ENCODE peak calls at places on chromosomes 12 and 14, in eight cellular contexts. One of them, this sample, is unnamed. For H3K4me1, the result is how much of the 10 kb centered on the place peaks cover.

GRCh38 chr14:67395876-67396189 is 16.1 kb downstream of the PLEK2 start:
- DNase-seq in neuronal stem cell: no peak
- DNase-seq in right lobe of liver: no peak
- DNase-seq in GM23248: peak
- DNase-seq in Panc1: no peak
- DNase-seq in Caco-2: no peak
- DNase-seq in body of pancreas: no peak
- DNase-seq in heart left ventricle: no peak
- DNase-seq in this sample: no peak

GRCh38 chr12:53750812-53751335 is 905 bp downstream of the CISTR start:
- DNase-seq in Panc1: no peak
- DNase-seq in heart left ventricle: peak
- DNase-seq in GM23248: peak
- DNase-seq in Caco-2: no peak
- DNase-seq in right lobe of liver: no peak
- DNase-seq in neuronal stem cell: no peak
- DNase-seq in body of pancreas: no peak
- DNase-seq in this sample: no peak

GRCh38 chr12:23209793-23210192 is 584.8 kb downstream of the ETNK1 start:
- DNase-seq in body of pancreas: no peak
- DNase-seq in Panc1: no peak
- DNase-seq in Caco-2: no peak
- DNase-seq in neuronal stem cell: no peak
- DNase-seq in heart left ventricle: no peak
- DNase-seq in right lobe of liver: no peak
- DNase-seq in GM23248: peak
- DNase-seq in this sample: no peak

GRCh38 chr12:22256634-22257033 is 77.9 kb downstream of the ST8SIA1 start:
- DNase-seq in body of pancreas: no peak
- DNase-seq in heart left ventricle: no peak
- DNase-seq in Panc1: no peak
- DNase-seq in right lobe of liver: no peak
- DNase-seq in neuronal stem cell: no peak
- DNase-seq in GM23248: no peak
- DNase-seq in Caco-2: no peak
- DNase-seq in this sample: no peak

GRCh38 chr12:122980192-122981035 is at the start of gene ARL6IP4:
- DNase-seq in heart left ventricle: peak
- DNase-seq in GM23248: peak
- DNase-seq in Panc1: no peak
- DNase-seq in neuronal stem cell: peak
- DNase-seq in right lobe of liver: peak
- DNase-seq in body of pancreas: peak
- DNase-seq in Caco-2: no peak
- DNase-seq in this sample: no peak

GRCh38 chr12:14681640-14682039 is 14.8 kb downstream of the GUCY2C start:
- DNase-seq in Caco-2: no peak
- DNase-seq in body of pancreas: no peak
- DNase-seq in GM23248: no peak
- DNase-seq in neuronal stem cell: no peak
- DNase-seq in Panc1: no peak
- DNase-seq in right lobe of liver: no peak
- DNase-seq in heart left ventricle: no peak
- DNase-seq in this sample: no peak

GRCh38 chr12:106138279-106138645 is 492 bp downstream of the NUAK1 start:
- DNase-seq in heart left ventricle: peak
- DNase-seq in Caco-2: no peak
- DNase-seq in GM23248: peak
- DNase-seq in Panc1: no peak
- DNase-seq in body of pancreas: peak
- DNase-seq in neuronal stem cell: no peak
- DNase-seq in right lobe of liver: peak
- DNase-seq in this sample: no peak

GRCh38 chr14:61503167-61503801 is 181.9 kb downstream of the PRKCH start:
- DNase-seq in right lobe of liver: no peak
- DNase-seq in neuronal stem cell: no peak
- DNase-seq in GM23248: no peak
- DNase-seq in heart left ventricle: no peak
- DNase-seq in Panc1: no peak
- DNase-seq in Caco-2: no peak
- DNase-seq in body of pancreas: no peak
- DNase-seq in this sample: no peak

GRCh38 chr12:8157484-8158198 is 826 bp downstream of the ZNF705A start:
- DNase-seq in Caco-2: no peak
- DNase-seq in neuronal stem cell: no peak
- DNase-seq in body of pancreas: no peak
- DNase-seq in right lobe of liver: no peak
- DNase-seq in Panc1: no peak
- DNase-seq in GM23248: no peak
- DNase-seq in heart left ventricle: no peak
- DNase-seq in this sample: no peak

GRCh38 chr12:66132408-66132807 is 1.9 kb upstream of the LLPH start:
- DNase-seq in right lobe of liver: no peak
- DNase-seq in Caco-2: no peak
- DNase-seq in GM23248: peak
- DNase-seq in Panc1: peak
- DNase-seq in neuronal stem cell: no peak
- DNase-seq in heart left ventricle: peak
- DNase-seq in body of pancreas: no peak
- DNase-seq in this sample: no peak

DNA sequence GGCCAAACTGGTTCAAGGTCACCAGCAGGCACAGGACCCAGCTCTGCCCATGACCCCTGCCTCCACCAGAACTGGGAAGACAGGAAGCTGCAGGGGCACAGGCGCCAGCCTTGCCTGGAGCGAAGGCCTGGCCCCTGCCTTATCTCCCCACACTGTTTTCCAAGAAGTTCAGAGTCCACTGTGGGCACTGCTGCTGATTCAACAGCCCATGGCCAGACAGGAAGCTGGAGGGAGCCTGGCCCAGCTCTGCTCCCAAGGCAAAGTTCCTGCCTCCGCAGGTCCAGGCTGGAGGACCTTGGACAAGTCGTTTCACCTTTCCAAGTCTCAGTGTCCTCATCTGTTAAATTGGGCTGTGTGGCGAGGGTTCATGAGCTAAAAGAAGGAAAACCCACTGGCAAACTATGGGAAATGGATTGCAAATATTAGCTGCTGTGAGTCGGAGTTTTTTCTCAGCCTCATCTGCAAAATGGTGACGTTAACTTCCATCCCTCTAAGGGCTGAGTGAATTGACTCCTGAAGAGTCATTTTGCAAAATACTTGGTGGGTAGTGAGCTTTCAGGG is 1.2 kb downstream of the PHETA1 start:
- DNase-seq in heart left ventricle: no peak
- DNase-seq in neuronal stem cell: no peak
- DNase-seq in GM23248: peak
- DNase-seq in Caco-2: peak
- DNase-seq in Panc1: no peak
- DNase-seq in right lobe of liver: peak
- DNase-seq in body of pancreas: peak
- DNase-seq in this sample: no peak
- H3K4me3 ChIP-seq in heart left ventricle: peak
- H3K4me3 ChIP-seq in neuronal stem cell: peak
- H3K4me3 ChIP-seq in GM23248: peak
- H3K4me3 ChIP-seq in Caco-2: peak
- H3K4me3 ChIP-seq in Panc1: peak
- H3K4me3 ChIP-seq in right lobe of liver: peak
- H3K4me3 ChIP-seq in body of pancreas: no peak
- H3K4me3 ChIP-seq in this sample: peak

DNA sequence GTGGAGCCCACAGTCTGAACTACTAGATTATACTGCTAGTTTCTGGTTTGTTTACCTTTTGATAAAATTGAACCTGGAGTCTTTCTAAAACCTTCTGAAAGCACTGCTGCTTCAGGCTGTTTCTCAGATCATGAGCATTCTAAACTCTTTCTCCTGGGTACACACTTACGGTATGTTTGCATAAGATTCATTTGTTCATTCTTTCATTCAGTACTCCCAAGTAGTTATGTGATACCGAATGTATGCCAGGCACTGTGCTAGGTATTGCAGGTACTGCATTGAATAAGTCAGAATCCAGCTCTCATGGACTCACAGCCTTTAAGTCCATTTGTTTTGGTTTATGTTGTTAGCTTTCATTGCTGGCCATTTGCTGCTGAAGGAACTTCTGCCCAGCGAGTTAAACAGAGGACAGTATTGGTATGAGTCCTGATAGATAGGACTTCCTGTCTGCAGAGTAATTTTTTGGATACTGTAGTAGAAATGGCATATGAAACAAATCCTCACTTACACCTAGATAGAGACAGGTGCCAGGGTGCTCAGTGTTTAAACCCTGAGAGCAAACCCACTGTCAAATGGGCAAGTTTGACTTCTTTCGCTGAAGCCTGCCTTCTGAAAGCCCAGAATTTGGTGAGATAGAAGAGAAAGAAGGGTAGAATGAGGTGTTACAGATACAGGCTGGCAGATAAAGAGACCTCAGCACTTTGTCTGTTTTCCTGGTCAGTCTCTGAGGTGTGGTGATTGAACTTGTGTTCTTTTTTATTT is 2.1 kb downstream of the SUSD6 start:
- DNase-seq in body of pancreas: no peak
- DNase-seq in neuronal stem cell: no peak
- DNase-seq in Caco-2: no peak
- DNase-seq in Panc1: no peak
- DNase-seq in heart left ventricle: no peak
- DNase-seq in GM23248: no peak
- DNase-seq in right lobe of liver: no peak
- DNase-seq in this sample: no peak
- H3K4me1 ChIP-seq in body of pancreas: half or more
- H3K4me1 ChIP-seq in neuronal stem cell: under half
- H3K4me1 ChIP-seq in Caco-2: under half
- H3K4me1 ChIP-seq in Panc1: under half
- H3K4me1 ChIP-seq in heart left ventricle: under half
- H3K4me1 ChIP-seq in GM23248: half or more
- H3K4me1 ChIP-seq in right lobe of liver: under half
- H3K4me1 ChIP-seq in this sample: under half

DNA sequence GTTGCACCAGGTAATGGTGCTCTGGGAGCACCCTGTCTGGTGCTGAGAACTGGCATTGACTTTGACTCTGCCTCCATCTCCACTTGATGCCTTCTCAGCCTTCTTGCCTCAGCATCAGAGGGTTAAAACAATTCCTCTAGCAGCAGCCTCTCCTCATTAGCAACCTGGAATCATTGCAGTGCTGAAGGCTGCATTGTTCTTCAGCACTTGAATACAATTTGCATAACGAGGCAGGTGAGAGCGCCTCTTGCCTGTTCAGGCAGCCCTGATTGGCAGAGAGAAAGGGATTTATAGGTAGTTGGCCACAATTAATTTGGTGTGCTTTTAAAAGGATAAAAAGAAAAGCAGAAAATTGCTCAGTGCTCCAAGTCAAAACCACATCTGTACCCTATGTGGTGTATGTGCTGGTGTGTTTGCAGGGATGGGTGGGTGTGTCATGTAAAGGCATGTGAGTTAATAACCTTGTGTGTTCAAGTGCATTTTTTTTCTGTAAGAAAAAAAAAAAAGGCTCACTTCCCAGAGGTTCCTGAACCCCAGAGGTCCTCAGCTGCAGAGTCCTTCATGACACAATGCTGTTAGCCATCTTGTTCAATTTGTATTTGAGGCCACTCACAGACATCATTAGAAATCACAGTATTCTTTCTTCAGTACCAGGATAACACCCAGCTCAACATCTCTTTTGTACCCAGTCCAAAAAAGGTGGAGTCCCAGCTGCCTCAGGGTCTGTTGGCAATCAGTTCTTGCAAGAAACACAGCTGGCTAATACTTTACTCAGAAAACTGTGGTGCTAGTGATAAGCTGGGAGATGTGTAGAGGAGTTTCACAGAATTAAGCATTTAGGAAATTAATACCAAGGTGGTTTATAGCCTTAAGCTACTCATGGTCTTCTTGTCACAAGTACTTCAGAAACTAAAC is 385.6 kb downstream of the GRIN2B start:
- DNase-seq in Caco-2: no peak
- DNase-seq in neuronal stem cell: no peak
- DNase-seq in Panc1: no peak
- DNase-seq in right lobe of liver: no peak
- DNase-seq in body of pancreas: no peak
- DNase-seq in heart left ventricle: no peak
- DNase-seq in GM23248: no peak
- DNase-seq in this sample: no peak
- H3K4me3 ChIP-seq in Caco-2: no peak
- H3K4me3 ChIP-seq in neuronal stem cell: no peak
- H3K4me3 ChIP-seq in Panc1: no peak
- H3K4me3 ChIP-seq in right lobe of liver: no peak
- H3K4me3 ChIP-seq in body of pancreas: no peak
- H3K4me3 ChIP-seq in heart left ventricle: no peak
- H3K4me3 ChIP-seq in GM23248: no peak
- H3K4me3 ChIP-seq in this sample: no peak

DNA sequence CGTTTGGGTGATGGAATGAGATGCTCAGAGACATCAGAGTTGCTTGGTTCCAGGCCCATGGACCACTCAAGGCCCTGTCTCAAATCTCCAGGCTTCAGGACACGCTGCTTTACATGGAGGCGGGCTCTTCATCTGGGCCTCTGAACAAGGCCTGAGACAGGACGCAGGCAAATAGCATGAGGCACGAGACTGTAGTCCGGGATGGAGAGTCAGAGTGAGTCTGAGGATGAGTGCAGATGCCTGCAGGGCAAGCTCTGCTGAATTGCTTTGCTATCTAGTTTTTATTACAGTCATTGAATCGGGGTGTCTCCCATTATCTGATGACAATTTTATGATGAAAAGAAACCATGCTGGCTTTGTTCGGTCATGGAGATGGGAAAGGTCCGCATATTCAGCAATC is 1.6 kb upstream of the ADGRD1 start:
- DNase-seq in body of pancreas: no peak
- DNase-seq in heart left ventricle: no peak
- DNase-seq in Caco-2: no peak
- DNase-seq in right lobe of liver: no peak
- DNase-seq in GM23248: no peak
- DNase-seq in Panc1: no peak
- DNase-seq in neuronal stem cell: no peak
- DNase-seq in this sample: no peak
- H3K4me1 ChIP-seq in body of pancreas: under half
- H3K4me1 ChIP-seq in heart left ventricle: under half
- H3K4me1 ChIP-seq in Caco-2: under half
- H3K4me1 ChIP-seq in right lobe of liver: under half
- H3K4me1 ChIP-seq in GM23248: under half
- H3K4me1 ChIP-seq in Panc1: under half
- H3K4me1 ChIP-seq in neuronal stem cell: under half
- H3K4me1 ChIP-seq in this sample: under half

DNA sequence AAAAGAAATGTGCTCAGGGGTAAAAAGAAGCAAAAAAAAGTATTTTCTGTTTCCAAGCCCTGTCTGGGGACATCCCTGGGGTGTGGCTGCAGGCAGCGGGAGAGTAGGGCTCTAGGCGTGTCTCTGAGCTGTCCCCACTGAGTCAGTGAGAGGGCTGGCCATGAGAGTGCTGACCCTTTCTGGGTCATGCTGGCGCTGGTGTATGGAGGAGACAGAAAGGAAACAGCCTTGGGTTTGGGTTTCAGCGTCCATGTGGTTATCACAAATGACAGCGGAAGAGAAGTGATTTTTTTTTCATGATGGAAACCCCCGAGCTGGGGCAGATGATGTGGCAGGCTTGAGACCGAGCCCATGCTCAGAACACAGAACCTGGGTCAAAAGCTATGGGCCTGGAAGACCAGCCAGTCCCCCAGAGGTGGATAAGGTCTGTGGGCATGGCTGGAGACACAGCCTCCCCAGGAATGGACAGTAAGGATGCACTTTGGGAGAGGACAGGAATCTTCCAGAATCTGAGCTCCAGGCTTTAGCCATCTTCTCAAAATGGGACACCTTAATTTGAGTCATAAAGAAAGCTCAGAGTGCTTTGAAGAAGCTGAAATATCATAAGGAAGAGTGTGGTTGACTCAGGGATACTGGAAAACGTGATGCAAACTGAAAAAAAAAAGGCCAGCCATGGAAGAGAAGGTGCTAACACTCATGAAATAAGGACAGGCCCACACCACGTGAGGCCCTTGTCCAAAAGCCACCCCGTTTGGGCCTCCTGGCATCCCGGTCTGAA is 36.2 kb downstream of the SYNE3 start:
- DNase-seq in Panc1: no peak
- DNase-seq in right lobe of liver: no peak
- DNase-seq in body of pancreas: no peak
- DNase-seq in neuronal stem cell: no peak
- DNase-seq in Caco-2: no peak
- DNase-seq in GM23248: peak
- DNase-seq in heart left ventricle: peak
- DNase-seq in this sample: no peak
- H3K4me3 ChIP-seq in Panc1: no peak
- H3K4me3 ChIP-seq in right lobe of liver: no peak
- H3K4me3 ChIP-seq in body of pancreas: no peak
- H3K4me3 ChIP-seq in neuronal stem cell: no peak
- H3K4me3 ChIP-seq in Caco-2: no peak
- H3K4me3 ChIP-seq in GM23248: no peak
- H3K4me3 ChIP-seq in heart left ventricle: no peak
- H3K4me3 ChIP-seq in this sample: no peak